ENCODE peak calls at places on chromosomes 16 and 17, in ten cellular contexts. One of them, this sample, is unnamed.

GRCh38 chr16:69443809-69444611 is 19.6 kb downstream of the CYB5B start:
- DNase-seq in NCI-H2029 treated with DMSO at 0.1 percent for 48 hours: no peak
- DNase-seq in left colon: no peak
- DNase-seq in stimulated activated CD8-positive, alpha-beta memory T cell treated with anti-CD3 and anti-CD28 coated beads, Interleukin-15, amount 100 ng/mL, for 4 hours: no peak
- DNase-seq in DMS153: no peak
- DNase-seq in right lobe of liver: no peak
- DNase-seq in GM03348: peak
- DNase-seq in cardiac fibroblast: peak
- DNase-seq in CD8-positive, alpha-beta T cell: peak
- DNase-seq in naive thymus-derived CD4-positive, alpha-beta T cell: peak
- DNase-seq in this sample: no peak

GRCh38 chr16:68985855-68986254 is 119.6 kb upstream of the HAS3 start:
- DNase-seq in NCI-H2029 treated with DMSO at 0.1 percent for 48 hours: no peak
- DNase-seq in left colon: no peak
- DNase-seq in stimulated activated CD8-positive, alpha-beta memory T cell treated with anti-CD3 and anti-CD28 coated beads, Interleukin-15, amount 100 ng/mL, for 4 hours: no peak
- DNase-seq in DMS153: no peak
- DNase-seq in right lobe of liver: no peak
- DNase-seq in GM03348: peak
- DNase-seq in cardiac fibroblast: peak
- DNase-seq in CD8-positive, alpha-beta T cell: no peak
- DNase-seq in naive thymus-derived CD4-positive, alpha-beta T cell: no peak
- DNase-seq in this sample: no peak

GRCh38 chr16:58336332-58337089 is 41.7 kb upstream of the PRSS54 start:
- DNase-seq in NCI-H2029 treated with DMSO at 0.1 percent for 48 hours: peak
- DNase-seq in left colon: peak
- DNase-seq in stimulated activated CD8-positive, alpha-beta memory T cell treated with anti-CD3 and anti-CD28 coated beads, Interleukin-15, amount 100 ng/mL, for 4 hours: peak
- DNase-seq in DMS153: peak
- DNase-seq in right lobe of liver: peak
- DNase-seq in GM03348: peak
- DNase-seq in cardiac fibroblast: peak
- DNase-seq in CD8-positive, alpha-beta T cell: peak
- DNase-seq in naive thymus-derived CD4-positive, alpha-beta T cell: peak
- DNase-seq in this sample: peak

GRCh38 chr17:1532836-1533602 is 16.6 kb upstream of the INPP5K start:
- DNase-seq in NCI-H2029 treated with DMSO at 0.1 percent for 48 hours: no peak
- DNase-seq in left colon: peak
- DNase-seq in stimulated activated CD8-positive, alpha-beta memory T cell treated with anti-CD3 and anti-CD28 coated beads, Interleukin-15, amount 100 ng/mL, for 4 hours: no peak
- DNase-seq in DMS153: no peak
- DNase-seq in right lobe of liver: no peak
- DNase-seq in GM03348: no peak
- DNase-seq in cardiac fibroblast: peak
- DNase-seq in CD8-positive, alpha-beta T cell: peak
- DNase-seq in naive thymus-derived CD4-positive, alpha-beta T cell: peak
- DNase-seq in this sample: no peak

GRCh38 chr16:69932228-69932627 is 18.9 kb upstream of the CLEC18A start:
- DNase-seq in NCI-H2029 treated with DMSO at 0.1 percent for 48 hours: no peak
- DNase-seq in left colon: no peak
- DNase-seq in stimulated activated CD8-positive, alpha-beta memory T cell treated with anti-CD3 and anti-CD28 coated beads, Interleukin-15, amount 100 ng/mL, for 4 hours: no peak
- DNase-seq in DMS153: no peak
- DNase-seq in right lobe of liver: no peak
- DNase-seq in GM03348: no peak
- DNase-seq in cardiac fibroblast: no peak
- DNase-seq in CD8-positive, alpha-beta T cell: no peak
- DNase-seq in naive thymus-derived CD4-positive, alpha-beta T cell: no peak
- DNase-seq in this sample: no peak

GRCh38 chr16:49556252-49557069 is 182.9 kb downstream of the C16orf78 start:
- DNase-seq in NCI-H2029 treated with DMSO at 0.1 percent for 48 hours: no peak
- DNase-seq in left colon: no peak
- DNase-seq in stimulated activated CD8-positive, alpha-beta memory T cell treated with anti-CD3 and anti-CD28 coated beads, Interleukin-15, amount 100 ng/mL, for 4 hours: no peak
- DNase-seq in DMS153: peak
- DNase-seq in right lobe of liver: no peak
- DNase-seq in GM03348: no peak
- DNase-seq in cardiac fibroblast: peak
- DNase-seq in CD8-positive, alpha-beta T cell: no peak
- DNase-seq in naive thymus-derived CD4-positive, alpha-beta T cell: no peak
- DNase-seq in this sample: peak

GRCh38 chr17:80833952-80834895 is 157.4 kb upstream of the CHMP6 start:
- DNase-seq in NCI-H2029 treated with DMSO at 0.1 percent for 48 hours: no peak
- DNase-seq in left colon: no peak
- DNase-seq in stimulated activated CD8-positive, alpha-beta memory T cell treated with anti-CD3 and anti-CD28 coated beads, Interleukin-15, amount 100 ng/mL, for 4 hours: no peak
- DNase-seq in DMS153: no peak
- DNase-seq in right lobe of liver: peak
- DNase-seq in GM03348: peak
- DNase-seq in cardiac fibroblast: peak
- DNase-seq in CD8-positive, alpha-beta T cell: no peak
- DNase-seq in naive thymus-derived CD4-positive, alpha-beta T cell: no peak
- DNase-seq in this sample: no peak

GRCh38 chr17:29588561-29589411 is 662 bp downstream of the GIT1 start:
- DNase-seq in NCI-H2029 treated with DMSO at 0.1 percent for 48 hours: no peak
- DNase-seq in left colon: peak
- DNase-seq in stimulated activated CD8-positive, alpha-beta memory T cell treated with anti-CD3 and anti-CD28 coated beads, Interleukin-15, amount 100 ng/mL, for 4 hours: peak
- DNase-seq in DMS153: no peak
- DNase-seq in right lobe of liver: no peak
- DNase-seq in GM03348: peak
- DNase-seq in cardiac fibroblast: peak
- DNase-seq in CD8-positive, alpha-beta T cell: no peak
- DNase-seq in naive thymus-derived CD4-positive, alpha-beta T cell: no peak
- DNase-seq in this sample: no peak

GRCh38 chr16:2147981-2148671 is at the start of gene RAB26:
- DNase-seq in NCI-H2029 treated with DMSO at 0.1 percent for 48 hours: peak
- DNase-seq in left colon: peak
- DNase-seq in stimulated activated CD8-positive, alpha-beta memory T cell treated with anti-CD3 and anti-CD28 coated beads, Interleukin-15, amount 100 ng/mL, for 4 hours: no peak
- DNase-seq in DMS153: peak
- DNase-seq in right lobe of liver: peak
- DNase-seq in GM03348: peak
- DNase-seq in cardiac fibroblast: peak
- DNase-seq in CD8-positive, alpha-beta T cell: peak
- DNase-seq in naive thymus-derived CD4-positive, alpha-beta T cell: peak
- DNase-seq in this sample: no peak

GRCh38 chr16:52547001-52547833 is at the start of gene TOX3:
- DNase-seq in NCI-H2029 treated with DMSO at 0.1 percent for 48 hours: no peak
- DNase-seq in left colon: peak
- DNase-seq in stimulated activated CD8-positive, alpha-beta memory T cell treated with anti-CD3 and anti-CD28 coated beads, Interleukin-15, amount 100 ng/mL, for 4 hours: no peak
- DNase-seq in DMS153: no peak
- DNase-seq in right lobe of liver: peak
- DNase-seq in GM03348: peak
- DNase-seq in cardiac fibroblast: no peak
- DNase-seq in CD8-positive, alpha-beta T cell: no peak
- DNase-seq in naive thymus-derived CD4-positive, alpha-beta T cell: no peak
- DNase-seq in this sample: no peak

GRCh38 chr17:34703533-34703932 is 124.2 kb downstream of the TMEM132E start:
- DNase-seq in NCI-H2029 treated with DMSO at 0.1 percent for 48 hours: no peak
- DNase-seq in left colon: peak
- DNase-seq in stimulated activated CD8-positive, alpha-beta memory T cell treated with anti-CD3 and anti-CD28 coated beads, Interleukin-15, amount 100 ng/mL, for 4 hours: no peak
- DNase-seq in DMS153: no peak
- DNase-seq in right lobe of liver: no peak
- DNase-seq in GM03348: peak
- DNase-seq in cardiac fibroblast: peak
- DNase-seq in CD8-positive, alpha-beta T cell: no peak
- DNase-seq in naive thymus-derived CD4-positive, alpha-beta T cell: peak
- DNase-seq in this sample: peak

GRCh38 chr16:67146523-67147357 is 4.1 kb downstream of the B3GNT9 start:
- DNase-seq in NCI-H2029 treated with DMSO at 0.1 percent for 48 hours: no peak
- DNase-seq in left colon: no peak
- DNase-seq in stimulated activated CD8-positive, alpha-beta memory T cell treated with anti-CD3 and anti-CD28 coated beads, Interleukin-15, amount 100 ng/mL, for 4 hours: no peak
- DNase-seq in DMS153: no peak
- DNase-seq in right lobe of liver: peak
- DNase-seq in GM03348: no peak
- DNase-seq in cardiac fibroblast: no peak
- DNase-seq in CD8-positive, alpha-beta T cell: no peak
- DNase-seq in naive thymus-derived CD4-positive, alpha-beta T cell: no peak
- DNase-seq in this sample: no peak

GRCh38 chr16:85313541-85314208 is 201.4 kb upstream of the CIBAR2 start:
- DNase-seq in NCI-H2029 treated with DMSO at 0.1 percent for 48 hours: no peak
- DNase-seq in left colon: no peak
- DNase-seq in stimulated activated CD8-positive, alpha-beta memory T cell treated with anti-CD3 and anti-CD28 coated beads, Interleukin-15, amount 100 ng/mL, for 4 hours: no peak
- DNase-seq in DMS153: no peak
- DNase-seq in right lobe of liver: no peak
- DNase-seq in GM03348: peak
- DNase-seq in cardiac fibroblast: no peak
- DNase-seq in CD8-positive, alpha-beta T cell: no peak
- DNase-seq in naive thymus-derived CD4-positive, alpha-beta T cell: no peak
- DNase-seq in this sample: no peak

GRCh38 chr17:82098939-82099765 is 1.1 kb upstream of the FASN start:
- DNase-seq in NCI-H2029 treated with DMSO at 0.1 percent for 48 hours: no peak
- DNase-seq in left colon: no peak
- DNase-seq in stimulated activated CD8-positive, alpha-beta memory T cell treated with anti-CD3 and anti-CD28 coated beads, Interleukin-15, amount 100 ng/mL, for 4 hours: no peak
- DNase-seq in DMS153: no peak
- DNase-seq in right lobe of liver: no peak
- DNase-seq in GM03348: no peak
- DNase-seq in cardiac fibroblast: no peak
- DNase-seq in CD8-positive, alpha-beta T cell: no peak
- DNase-seq in naive thymus-derived CD4-positive, alpha-beta T cell: no peak
- DNase-seq in this sample: no peak

GRCh38 chr17:33366998-33367397 is 73.9 kb upstream of the ASIC2 start:
- DNase-seq in NCI-H2029 treated with DMSO at 0.1 percent for 48 hours: no peak
- DNase-seq in left colon: no peak
- DNase-seq in stimulated activated CD8-positive, alpha-beta memory T cell treated with anti-CD3 and anti-CD28 coated beads, Interleukin-15, amount 100 ng/mL, for 4 hours: no peak
- DNase-seq in DMS153: no peak
- DNase-seq in right lobe of liver: no peak
- DNase-seq in GM03348: no peak
- DNase-seq in cardiac fibroblast: no peak
- DNase-seq in CD8-positive, alpha-beta T cell: no peak
- DNase-seq in naive thymus-derived CD4-positive, alpha-beta T cell: no peak
- DNase-seq in this sample: no peak